ENCODE peak calls at places on chromosome 6, in ten cellular contexts. One of them, this sample, is unnamed.

GRCh38 chr6:106972500-106972899 is 2.0 kb downstream of the CD24 start:
- DNase-seq in HTR-8/SVneo: no peak
- DNase-seq in NCI-H1105: peak; percentile 60
- DNase-seq in kidney: no peak
- DNase-seq in psoas muscle: no peak
- DNase-seq in CD4-positive, alpha-beta memory T cell: no peak
- DNase-seq in stimulated activated CD8-positive, alpha-beta memory T cell treated with anti-CD3 and anti-CD28 coated beads, Interleukin-2, amount 100 ng/mL, for 1 hour: no peak
- DNase-seq in breast epithelium: no peak
- DNase-seq in HCEC 1CT: no peak
- DNase-seq in NK-92 treated with Interleukin-12 subunit alpha and Interleukin-12 subunit beta, amount 100 ng/mL, for 24 hours: no peak
- DNase-seq in this sample: no peak

GRCh38 chr6:25866011-25866410 is 8.0 kb downstream of the SLC17A3 start:
- DNase-seq in HCEC 1CT: no peak
- DNase-seq in CD4-positive, alpha-beta memory T cell: peak; percentile 82
- DNase-seq in NK-92 treated with Interleukin-12 subunit alpha and Interleukin-12 subunit beta, amount 100 ng/mL, for 24 hours: no peak
- DNase-seq in breast epithelium: no peak
- DNase-seq in psoas muscle: no peak
- DNase-seq in kidney: no peak
- DNase-seq in stimulated activated CD8-positive, alpha-beta memory T cell treated with anti-CD3 and anti-CD28 coated beads, Interleukin-2, amount 100 ng/mL, for 1 hour: no peak
- DNase-seq in HTR-8/SVneo: no peak
- DNase-seq in NCI-H1105: no peak
- DNase-seq in this sample: no peak

GRCh38 chr6:20707166-20707485 is 172.9 kb downstream of the CDKAL1 start:
- DNase-seq in breast epithelium: no peak
- DNase-seq in psoas muscle: no peak
- DNase-seq in HTR-8/SVneo: no peak
- DNase-seq in HCEC 1CT: no peak
- DNase-seq in NCI-H1105: peak; percentile 97
- DNase-seq in NK-92 treated with Interleukin-12 subunit alpha and Interleukin-12 subunit beta, amount 100 ng/mL, for 24 hours: no peak
- DNase-seq in kidney: no peak
- DNase-seq in stimulated activated CD8-positive, alpha-beta memory T cell treated with anti-CD3 and anti-CD28 coated beads, Interleukin-2, amount 100 ng/mL, for 1 hour: no peak
- DNase-seq in CD4-positive, alpha-beta memory T cell: no peak
- DNase-seq in this sample: no peak

GRCh38 chr6:50724381-50725124 is 11.2 kb downstream of the TFAP2D start:
- DNase-seq in kidney: no peak
- DNase-seq in CD4-positive, alpha-beta memory T cell: no peak
- DNase-seq in NK-92 treated with Interleukin-12 subunit alpha and Interleukin-12 subunit beta, amount 100 ng/mL, for 24 hours: no peak
- DNase-seq in NCI-H1105: peak; percentile 55
- DNase-seq in HCEC 1CT: no peak
- DNase-seq in HTR-8/SVneo: no peak
- DNase-seq in breast epithelium: no peak
- DNase-seq in psoas muscle: no peak
- DNase-seq in stimulated activated CD8-positive, alpha-beta memory T cell treated with anti-CD3 and anti-CD28 coated beads, Interleukin-2, amount 100 ng/mL, for 1 hour: no peak
- DNase-seq in this sample: no peak

GRCh38 chr6:19142236-19142635 is 694.9 kb upstream of the ID4 start:
- DNase-seq in HCEC 1CT: no peak
- DNase-seq in CD4-positive, alpha-beta memory T cell: no peak
- DNase-seq in stimulated activated CD8-positive, alpha-beta memory T cell treated with anti-CD3 and anti-CD28 coated beads, Interleukin-2, amount 100 ng/mL, for 1 hour: no peak
- DNase-seq in psoas muscle: no peak
- DNase-seq in kidney: no peak
- DNase-seq in breast epithelium: no peak
- DNase-seq in HTR-8/SVneo: no peak
- DNase-seq in NK-92 treated with Interleukin-12 subunit alpha and Interleukin-12 subunit beta, amount 100 ng/mL, for 24 hours: no peak
- DNase-seq in NCI-H1105: no peak
- DNase-seq in this sample: no peak

GRCh38 chr6:167116109-167116837 is 6.6 kb upstream of the CCR6 start:
- DNase-seq in CD4-positive, alpha-beta memory T cell: no peak
- DNase-seq in breast epithelium: peak; percentile 56
- DNase-seq in NCI-H1105: no peak
- DNase-seq in kidney: peak; percentile 66
- DNase-seq in NK-92 treated with Interleukin-12 subunit alpha and Interleukin-12 subunit beta, amount 100 ng/mL, for 24 hours: no peak
- DNase-seq in HTR-8/SVneo: no peak
- DNase-seq in HCEC 1CT: no peak
- DNase-seq in stimulated activated CD8-positive, alpha-beta memory T cell treated with anti-CD3 and anti-CD28 coated beads, Interleukin-2, amount 100 ng/mL, for 1 hour: no peak
- DNase-seq in psoas muscle: no peak
- DNase-seq in this sample: peak; percentile 9

GRCh38 chr6:14841901-14842421 is 403.9 kb upstream of the JARID2 start:
- DNase-seq in psoas muscle: peak; percentile 75
- DNase-seq in HCEC 1CT: peak; percentile 99
- DNase-seq in NK-92 treated with Interleukin-12 subunit alpha and Interleukin-12 subunit beta, amount 100 ng/mL, for 24 hours: no peak
- DNase-seq in kidney: no peak
- DNase-seq in HTR-8/SVneo: peak; percentile 68
- DNase-seq in stimulated activated CD8-positive, alpha-beta memory T cell treated with anti-CD3 and anti-CD28 coated beads, Interleukin-2, amount 100 ng/mL, for 1 hour: no peak
- DNase-seq in CD4-positive, alpha-beta memory T cell: no peak
- DNase-seq in NCI-H1105: no peak
- DNase-seq in breast epithelium: no peak
- DNase-seq in this sample: no peak

GRCh38 chr6:63683071-63683603 is 47.5 kb downstream of the PHF3 start:
- DNase-seq in psoas muscle: no peak
- DNase-seq in NCI-H1105: no peak
- DNase-seq in kidney: no peak
- DNase-seq in CD4-positive, alpha-beta memory T cell: no peak
- DNase-seq in HCEC 1CT: no peak
- DNase-seq in NK-92 treated with Interleukin-12 subunit alpha and Interleukin-12 subunit beta, amount 100 ng/mL, for 24 hours: no peak
- DNase-seq in stimulated activated CD8-positive, alpha-beta memory T cell treated with anti-CD3 and anti-CD28 coated beads, Interleukin-2, amount 100 ng/mL, for 1 hour: no peak
- DNase-seq in breast epithelium: no peak
- DNase-seq in HTR-8/SVneo: no peak
- DNase-seq in this sample: no peak

GRCh38 chr6:111474771-111475170 is 8.2 kb downstream of the REV3L start:
- DNase-seq in NK-92 treated with Interleukin-12 subunit alpha and Interleukin-12 subunit beta, amount 100 ng/mL, for 24 hours: no peak
- DNase-seq in psoas muscle: no peak
- DNase-seq in HTR-8/SVneo: no peak
- DNase-seq in HCEC 1CT: no peak
- DNase-seq in NCI-H1105: no peak
- DNase-seq in CD4-positive, alpha-beta memory T cell: no peak
- DNase-seq in breast epithelium: no peak
- DNase-seq in kidney: no peak
- DNase-seq in stimulated activated CD8-positive, alpha-beta memory T cell treated with anti-CD3 and anti-CD28 coated beads, Interleukin-2, amount 100 ng/mL, for 1 hour: no peak
- DNase-seq in this sample: no peak

GRCh38 chr6:53659458-53659857 is 6.1 kb downstream of the KLHL31 start:
- DNase-seq in CD4-positive, alpha-beta memory T cell: no peak
- DNase-seq in stimulated activated CD8-positive, alpha-beta memory T cell treated with anti-CD3 and anti-CD28 coated beads, Interleukin-2, amount 100 ng/mL, for 1 hour: no peak
- DNase-seq in NCI-H1105: no peak
- DNase-seq in NK-92 treated with Interleukin-12 subunit alpha and Interleukin-12 subunit beta, amount 100 ng/mL, for 24 hours: no peak
- DNase-seq in breast epithelium: no peak
- DNase-seq in kidney: no peak
- DNase-seq in HTR-8/SVneo: no peak
- DNase-seq in HCEC 1CT: no peak
- DNase-seq in psoas muscle: no peak
- DNase-seq in this sample: no peak

GRCh38 chr6:139977887-139978332 is 603.5 kb upstream of the CITED2 start:
- DNase-seq in breast epithelium: no peak
- DNase-seq in stimulated activated CD8-positive, alpha-beta memory T cell treated with anti-CD3 and anti-CD28 coated beads, Interleukin-2, amount 100 ng/mL, for 1 hour: no peak
- DNase-seq in NK-92 treated with Interleukin-12 subunit alpha and Interleukin-12 subunit beta, amount 100 ng/mL, for 24 hours: no peak
- DNase-seq in NCI-H1105: no peak
- DNase-seq in HTR-8/SVneo: peak; percentile 10
- DNase-seq in CD4-positive, alpha-beta memory T cell: no peak
- DNase-seq in kidney: no peak
- DNase-seq in psoas muscle: no peak
- DNase-seq in HCEC 1CT: peak; percentile 93
- DNase-seq in this sample: peak; percentile 48

GRCh38 chr6:164108092-164108491 is 693.6 kb downstream of the QKI start:
- DNase-seq in stimulated activated CD8-positive, alpha-beta memory T cell treated with anti-CD3 and anti-CD28 coated beads, Interleukin-2, amount 100 ng/mL, for 1 hour: no peak
- DNase-seq in NK-92 treated with Interleukin-12 subunit alpha and Interleukin-12 subunit beta, amount 100 ng/mL, for 24 hours: no peak
- DNase-seq in CD4-positive, alpha-beta memory T cell: no peak
- DNase-seq in HCEC 1CT: no peak
- DNase-seq in breast epithelium: no peak
- DNase-seq in HTR-8/SVneo: no peak
- DNase-seq in NCI-H1105: no peak
- DNase-seq in kidney: no peak
- DNase-seq in psoas muscle: no peak
- DNase-seq in this sample: no peak

GRCh38 chr6:28337103-28337520 is 1.2 kb upstream of the ZSCAN31 start:
- DNase-seq in CD4-positive, alpha-beta memory T cell: no peak
- DNase-seq in HCEC 1CT: no peak
- DNase-seq in NK-92 treated with Interleukin-12 subunit alpha and Interleukin-12 subunit beta, amount 100 ng/mL, for 24 hours: no peak
- DNase-seq in psoas muscle: no peak
- DNase-seq in stimulated activated CD8-positive, alpha-beta memory T cell treated with anti-CD3 and anti-CD28 coated beads, Interleukin-2, amount 100 ng/mL, for 1 hour: no peak
- DNase-seq in kidney: no peak
- DNase-seq in HTR-8/SVneo: no peak
- DNase-seq in breast epithelium: no peak
- DNase-seq in NCI-H1105: no peak
- DNase-seq in this sample: no peak

GRCh38 chr6:33502486-33502885 is 48.1 kb downstream of the ZBTB9 start:
- DNase-seq in CD4-positive, alpha-beta memory T cell: no peak
- DNase-seq in kidney: peak; percentile 76
- DNase-seq in psoas muscle: no peak
- DNase-seq in HTR-8/SVneo: no peak
- DNase-seq in NCI-H1105: no peak
- DNase-seq in NK-92 treated with Interleukin-12 subunit alpha and Interleukin-12 subunit beta, amount 100 ng/mL, for 24 hours: no peak
- DNase-seq in breast epithelium: no peak
- DNase-seq in stimulated activated CD8-positive, alpha-beta memory T cell treated with anti-CD3 and anti-CD28 coated beads, Interleukin-2, amount 100 ng/mL, for 1 hour: no peak
- DNase-seq in HCEC 1CT: no peak
- DNase-seq in this sample: no peak

GRCh38 chr6:138971601-138972000 is 16.5 kb downstream of the REPS1 start:
- DNase-seq in psoas muscle: no peak
- DNase-seq in CD4-positive, alpha-beta memory T cell: no peak
- DNase-seq in NK-92 treated with Interleukin-12 subunit alpha and Interleukin-12 subunit beta, amount 100 ng/mL, for 24 hours: no peak
- DNase-seq in HCEC 1CT: peak; percentile 55
- DNase-seq in breast epithelium: no peak
- DNase-seq in kidney: no peak
- DNase-seq in stimulated activated CD8-positive, alpha-beta memory T cell treated with anti-CD3 and anti-CD28 coated beads, Interleukin-2, amount 100 ng/mL, for 1 hour: no peak
- DNase-seq in HTR-8/SVneo: no peak
- DNase-seq in NCI-H1105: no peak
- DNase-seq in this sample: no peak

GRCh38 chr6:136090929-136091328 is 159.2 kb downstream of the MTFR2 start:
- DNase-seq in kidney: no peak
- DNase-seq in HCEC 1CT: no peak
- DNase-seq in NK-92 treated with Interleukin-12 subunit alpha and Interleukin-12 subunit beta, amount 100 ng/mL, for 24 hours: no peak
- DNase-seq in NCI-H1105: no peak
- DNase-seq in CD4-positive, alpha-beta memory T cell: no peak
- DNase-seq in psoas muscle: no peak
- DNase-seq in stimulated activated CD8-positive, alpha-beta memory T cell treated with anti-CD3 and anti-CD28 coated beads, Interleukin-2, amount 100 ng/mL, for 1 hour: no peak
- DNase-seq in HTR-8/SVneo: no peak
- DNase-seq in breast epithelium: no peak
- DNase-seq in this sample: no peak

GRCh38 chr6:131353106-131353505 is 217.8 kb downstream of the AKAP7 start:
- DNase-seq in kidney: no peak
- DNase-seq in NCI-H1105: no peak
- DNase-seq in NK-92 treated with Interleukin-12 subunit alpha and Interleukin-12 subunit beta, amount 100 ng/mL, for 24 hours: no peak
- DNase-seq in psoas muscle: no peak
- DNase-seq in HTR-8/SVneo: no peak
- DNase-seq in breast epithelium: no peak
- DNase-seq in stimulated activated CD8-positive, alpha-beta memory T cell treated with anti-CD3 and anti-CD28 coated beads, Interleukin-2, amount 100 ng/mL, for 1 hour: no peak
- DNase-seq in CD4-positive, alpha-beta memory T cell: no peak
- DNase-seq in HCEC 1CT: no peak
- DNase-seq in this sample: no peak

GRCh38 chr6:118739976-118740771 is 88.8 kb upstream of the CEP85L start:
- DNase-seq in NCI-H1105: peak; percentile 71
- DNase-seq in psoas muscle: no peak
- DNase-seq in HTR-8/SVneo: no peak
- DNase-seq in HCEC 1CT: peak; percentile 17
- DNase-seq in breast epithelium: no peak
- DNase-seq in kidney: no peak
- DNase-seq in stimulated activated CD8-positive, alpha-beta memory T cell treated with anti-CD3 and anti-CD28 coated beads, Interleukin-2, amount 100 ng/mL, for 1 hour: no peak
- DNase-seq in CD4-positive, alpha-beta memory T cell: no peak
- DNase-seq in NK-92 treated with Interleukin-12 subunit alpha and Interleukin-12 subunit beta, amount 100 ng/mL, for 24 hours: no peak
- DNase-seq in this sample: no peak

GRCh38 chr6:158718431-158719126 is 68.7 kb downstream of the SYTL3 start:
- DNase-seq in NK-92 treated with Interleukin-12 subunit alpha and Interleukin-12 subunit beta, amount 100 ng/mL, for 24 hours: no peak
- DNase-seq in breast epithelium: no peak
- DNase-seq in HTR-8/SVneo: no peak
- DNase-seq in stimulated activated CD8-positive, alpha-beta memory T cell treated with anti-CD3 and anti-CD28 coated beads, Interleukin-2, amount 100 ng/mL, for 1 hour: no peak
- DNase-seq in kidney: no peak
- DNase-seq in NCI-H1105: no peak
- DNase-seq in HCEC 1CT: no peak
- DNase-seq in psoas muscle: no peak
- DNase-seq in CD4-positive, alpha-beta memory T cell: no peak
- DNase-seq in this sample: no peak

GRCh38 chr6:136647363-136647763 is 97.1 kb upstream of the MAP7 start:
- DNase-seq in HCEC 1CT: peak; percentile 90
- DNase-seq in HTR-8/SVneo: peak; percentile 56
- DNase-seq in kidney: no peak
- DNase-seq in stimulated activated CD8-positive, alpha-beta memory T cell treated with anti-CD3 and anti-CD28 coated beads, Interleukin-2, amount 100 ng/mL, for 1 hour: no peak
- DNase-seq in NCI-H1105: no peak
- DNase-seq in NK-92 treated with Interleukin-12 subunit alpha and Interleukin-12 subunit beta, amount 100 ng/mL, for 24 hours: no peak
- DNase-seq in psoas muscle: no peak
- DNase-seq in breast epithelium: no peak
- DNase-seq in CD4-positive, alpha-beta memory T cell: peak; percentile 72
- DNase-seq in this sample: no peak

GRCh38 chr6:42877695-42878094 is 1.7 kb upstream of the RPL7L1 start:
- DNase-seq in NK-92 treated with Interleukin-12 subunit alpha and Interleukin-12 subunit beta, amount 100 ng/mL, for 24 hours: no peak
- DNase-seq in HCEC 1CT: no peak
- DNase-seq in HTR-8/SVneo: no peak
- DNase-seq in CD4-positive, alpha-beta memory T cell: no peak
- DNase-seq in breast epithelium: no peak
- DNase-seq in psoas muscle: no peak
- DNase-seq in NCI-H1105: no peak
- DNase-seq in stimulated activated CD8-positive, alpha-beta memory T cell treated with anti-CD3 and anti-CD28 coated beads, Interleukin-2, amount 100 ng/mL, for 1 hour: no peak
- DNase-seq in kidney: no peak
- DNase-seq in this sample: no peak

GRCh38 chr6:10720229-10720959 is 2.5 kb upstream of the TMEM14C start:
- DNase-seq in NK-92 treated with Interleukin-12 subunit alpha and Interleukin-12 subunit beta, amount 100 ng/mL, for 24 hours: no peak
- DNase-seq in breast epithelium: no peak
- DNase-seq in HCEC 1CT: no peak
- DNase-seq in HTR-8/SVneo: no peak
- DNase-seq in psoas muscle: peak; percentile 45
- DNase-seq in NCI-H1105: no peak
- DNase-seq in CD4-positive, alpha-beta memory T cell: peak; percentile 67
- DNase-seq in kidney: peak; percentile 89
- DNase-seq in stimulated activated CD8-positive, alpha-beta memory T cell treated with anti-CD3 and anti-CD28 coated beads, Interleukin-2, amount 100 ng/mL, for 1 hour: peak; percentile 26
- DNase-seq in this sample: no peak

GRCh38 chr6:149041953-149042352 is 275.6 kb upstream of the TAB2 start:
- DNase-seq in CD4-positive, alpha-beta memory T cell: no peak
- DNase-seq in NK-92 treated with Interleukin-12 subunit alpha and Interleukin-12 subunit beta, amount 100 ng/mL, for 24 hours: no peak
- DNase-seq in HTR-8/SVneo: no peak
- DNase-seq in HCEC 1CT: no peak
- DNase-seq in psoas muscle: no peak
- DNase-seq in kidney: no peak
- DNase-seq in NCI-H1105: no peak
- DNase-seq in stimulated activated CD8-positive, alpha-beta memory T cell treated with anti-CD3 and anti-CD28 coated beads, Interleukin-2, amount 100 ng/mL, for 1 hour: no peak
- DNase-seq in breast epithelium: no peak
- DNase-seq in this sample: no peak

GRCh38 chr6:125839879-125840278 is 49.1 kb downstream of the NCOA7 start:
- DNase-seq in HCEC 1CT: no peak
- DNase-seq in HTR-8/SVneo: no peak
- DNase-seq in CD4-positive, alpha-beta memory T cell: no peak
- DNase-seq in NCI-H1105: no peak
- DNase-seq in kidney: no peak
- DNase-seq in stimulated activated CD8-positive, alpha-beta memory T cell treated with anti-CD3 and anti-CD28 coated beads, Interleukin-2, amount 100 ng/mL, for 1 hour: no peak
- DNase-seq in psoas muscle: no peak
- DNase-seq in NK-92 treated with Interleukin-12 subunit alpha and Interleukin-12 subunit beta, amount 100 ng/mL, for 24 hours: no peak
- DNase-seq in breast epithelium: no peak
- DNase-seq in this sample: no peak

GRCh38 chr6:162973141-162973872 is 245.5 kb downstream of the PACRG start:
- DNase-seq in psoas muscle: peak; percentile 24
- DNase-seq in breast epithelium: no peak
- DNase-seq in CD4-positive, alpha-beta memory T cell: no peak
- DNase-seq in kidney: no peak
- DNase-seq in NCI-H1105: no peak
- DNase-seq in HCEC 1CT: no peak
- DNase-seq in HTR-8/SVneo: no peak
- DNase-seq in NK-92 treated with Interleukin-12 subunit alpha and Interleukin-12 subunit beta, amount 100 ng/mL, for 24 hours: no peak
- DNase-seq in stimulated activated CD8-positive, alpha-beta memory T cell treated with anti-CD3 and anti-CD28 coated beads, Interleukin-2, amount 100 ng/mL, for 1 hour: no peak
- DNase-seq in this sample: no peak

GRCh38 chr6:30818426-30818841 is 65.9 kb upstream of the DDR1 start:
- DNase-seq in NK-92 treated with Interleukin-12 subunit alpha and Interleukin-12 subunit beta, amount 100 ng/mL, for 24 hours: no peak
- DNase-seq in NCI-H1105: no peak
- DNase-seq in breast epithelium: no peak
- DNase-seq in CD4-positive, alpha-beta memory T cell: no peak
- DNase-seq in kidney: no peak
- DNase-seq in HCEC 1CT: peak; percentile 95
- DNase-seq in HTR-8/SVneo: peak; percentile 73
- DNase-seq in psoas muscle: no peak
- DNase-seq in stimulated activated CD8-positive, alpha-beta memory T cell treated with anti-CD3 and anti-CD28 coated beads, Interleukin-2, amount 100 ng/mL, for 1 hour: no peak
- DNase-seq in this sample: no peak

GRCh38 chr6:136969433-136969832 is 47.3 kb downstream of the SLC35D3 start:
- DNase-seq in kidney: no peak
- DNase-seq in HCEC 1CT: no peak
- DNase-seq in breast epithelium: no peak
- DNase-seq in NCI-H1105: no peak
- DNase-seq in NK-92 treated with Interleukin-12 subunit alpha and Interleukin-12 subunit beta, amount 100 ng/mL, for 24 hours: no peak
- DNase-seq in CD4-positive, alpha-beta memory T cell: no peak
- DNase-seq in HTR-8/SVneo: no peak
- DNase-seq in stimulated activated CD8-positive, alpha-beta memory T cell treated with anti-CD3 and anti-CD28 coated beads, Interleukin-2, amount 100 ng/mL, for 1 hour: no peak
- DNase-seq in psoas muscle: no peak
- DNase-seq in this sample: no peak

GRCh38 chr6:111673086-111673485 is 67.4 kb upstream of the TRAF3IP2 start:
- DNase-seq in HCEC 1CT: no peak
- DNase-seq in stimulated activated CD8-positive, alpha-beta memory T cell treated with anti-CD3 and anti-CD28 coated beads, Interleukin-2, amount 100 ng/mL, for 1 hour: no peak
- DNase-seq in CD4-positive, alpha-beta memory T cell: no peak
- DNase-seq in breast epithelium: no peak
- DNase-seq in NCI-H1105: no peak
- DNase-seq in NK-92 treated with Interleukin-12 subunit alpha and Interleukin-12 subunit beta, amount 100 ng/mL, for 24 hours: no peak
- DNase-seq in psoas muscle: no peak
- DNase-seq in HTR-8/SVneo: no peak
- DNase-seq in kidney: no peak
- DNase-seq in this sample: no peak

This sample was measured in tibial nerve.